ENCODE peak calls at places on chromosomes 3 and 15, in ten cellular contexts. I, G, C, X, F, J, T, L, O and Z are unnamed samples.

GRCh38 chr15:96330064-96330449 is 443 bp upstream of the NR2F2 start:
- DNase-seq in L (peak), C (no peak), X (peak), I (peak), G (no peak), J (peak), F (peak), O (peak), T (no peak), Z (no peak)

GRCh38 chr3:155032918-155033317 is 47.2 kb upstream of the MME start:
- DNase-seq in C (no peak), G (no peak), X (peak), O (no peak), F (peak), J (no peak), T (no peak), L (no peak), I (no peak), Z (peak)

GRCh38 chr3:71130516-71131384 is 452.8 kb downstream of the FOXP1 start:
- DNase-seq in O (peak), F (peak), X (peak), G (peak), T (peak), J (peak), I (peak), L (peak), C (peak), Z (peak)

GRCh38 chr15:44130778-44131177 is 64.3 kb downstream of the FRMD5 start:
- DNase-seq in O (no peak), F (peak), L (no peak), C (no peak), T (no peak), J (no peak), G (no peak), X (no peak), I (no peak), Z (no peak)

GRCh38 chr15:99447497-99448371 is 118.0 kb upstream of the MEF2A start:
- DNase-seq in J (peak), C (no peak), L (no peak), G (no peak), F (no peak), X (no peak), O (no peak), I (no peak), T (no peak), Z (no peak)

GRCh38 chr3:120526011-120526870 is 69.9 kb upstream of the NDUFB4 start:
- DNase-seq in J (no peak), C (no peak), O (no peak), I (no peak), X (no peak), L (no peak), T (no peak), G (no peak), F (no peak), Z (no peak)

GRCh38 chr3:133894334-133895207 is 1.1 kb downstream of the RAB6B start:
- DNase-seq in J (no peak), O (no peak), X (no peak), I (peak), G (no peak), T (no peak), C (peak), L (no peak), F (no peak), Z (no peak)

GRCh38 chr3:85801955-85802354 is 843.2 kb downstream of the CADM2 start:
- DNase-seq in L (peak), C (no peak), J (no peak), O (no peak), I (no peak), X (peak), F (no peak), G (peak), T (no peak), Z (no peak)

GRCh38 chr3:10556312-10556711 is 50.9 kb upstream of the ATP2B2 start:
- DNase-seq in X (peak), I (no peak), F (no peak), G (no peak), O (no peak), T (no peak), L (no peak), C (no peak), J (no peak), Z (no peak)

GRCh38 chr15:35777016-35777415 is 231.1 kb upstream of the DPH6 start:
- DNase-seq in C (no peak), G (no peak), O (no peak), F (no peak), L (no peak), X (no peak), T (no peak), I (no peak), J (no peak), Z (no peak)

GRCh38 chr15:94395626-94396025 is 164.3 kb downstream of the MCTP2 start:
- DNase-seq in L (no peak), G (no peak), F (peak), I (no peak), O (peak), C (no peak), J (no peak), X (no peak), T (no peak), Z (no peak)

GRCh38 chr15:100189849-100190248 is 151.9 kb downstream of the ADAMTS17 start:
- DNase-seq in T (no peak), I (no peak), L (no peak), F (no peak), O (no peak), J (peak), G (no peak), X (peak), C (no peak), Z (no peak)

GRCh38 chr15:39174332-39174731 is 406.5 kb upstream of the THBS1 start:
- DNase-seq in C (no peak), I (no peak), X (no peak), F (no peak), L (no peak), O (no peak), G (no peak), J (no peak), T (no peak), Z (no peak)

GRCh38 chr15:93028111-93028631 is 60.8 kb downstream of the RGMA start:
- DNase-seq in X (no peak), G (no peak), C (no peak), J (no peak), O (no peak), L (no peak), F (peak), I (no peak), T (no peak), Z (no peak)

GRCh38 chr3:76997733-76998132 is 42.2 kb upstream of the ROBO2 start:
- DNase-seq in O (no peak), T (no peak), G (no peak), C (no peak), L (no peak), F (peak), J (no peak), X (no peak), I (no peak), Z (no peak)

GRCh38 chr15:56754993-56755392 is 21.7 kb upstream of the ZNF280D start:
- DNase-seq in C (no peak), L (no peak), J (no peak), I (no peak), X (no peak), G (no peak), O (no peak), F (peak), T (no peak), Z (peak)

GRCh38 chr3:14879161-14879888 is 60.6 kb downstream of the FGD5 start:
- DNase-seq in L (peak), I (no peak), J (no peak), F (peak), T (no peak), X (peak), O (no peak), G (no peak), C (no peak), Z (no peak)

GRCh38 chr3:44954962-44955361 is 21.0 kb downstream of the ZDHHC3 start:
- DNase-seq in F (peak), C (no peak), I (no peak), G (peak), X (peak), T (no peak), J (no peak), L (no peak), O (no peak), Z (no peak)

GRCh38 chr3:97439373-97439772 is 325.2 kb upstream of the ARL6 start:
- DNase-seq in X (no peak), T (no peak), O (no peak), L (no peak), F (no peak), I (no peak), C (no peak), J (no peak), G (no peak), Z (no peak)

GRCh38 chr15:77402740-77403379 is 17.0 kb downstream of the PEAK1 start:
- DNase-seq in X (no peak), I (no peak), J (no peak), O (peak), G (no peak), C (no peak), F (peak), T (no peak), L (no peak), Z (no peak)

GRCh38 chr15:61228025-61228901 is 839 bp downstream of the RORA start:
- DNase-seq in T (no peak), L (peak), F (peak), X (no peak), G (no peak), J (no peak), I (peak), O (no peak), C (no peak), Z (no peak)

GRCh38 chr3:194772241-194773000 is 86.7 kb downstream of the FAM43A start:
- DNase-seq in G (no peak), T (no peak), O (no peak), J (no peak), C (no peak), X (no peak), F (no peak), I (no peak), L (no peak), Z (no peak)

GRCh38 chr3:170565495-170565894 is 20.4 kb downstream of the SLC7A14 start:
- DNase-seq in J (no peak), T (no peak), G (no peak), X (peak), L (no peak), F (no peak), O (peak), C (no peak), I (no peak), Z (no peak)

GRCh38 chr3:36904641-36905040 is 40.2 kb downstream of the TRANK1 start:
- DNase-seq in J (peak), F (peak), I (no peak), T (no peak), C (no peak), O (no peak), L (peak), X (peak), G (no peak), Z (no peak)

GRCh38 chr3:42061711-42062408 is 29.3 kb upstream of the TRAK1 start:
- DNase-seq in L (peak), O (peak), G (peak), T (no peak), J (peak), X (no peak), I (peak), C (peak), F (peak), Z (no peak)

GRCh38 chr3:3991598-3991997 is 192.4 kb downstream of the LRRN1 start:
- DNase-seq in L (no peak), O (no peak), G (no peak), X (no peak), T (no peak), I (no peak), F (no peak), J (no peak), C (no peak), Z (no peak)

GRCh38 chr15:46576611-46577010 is 941.8 kb downstream of the SQOR start:
- DNase-seq in O (no peak), L (no peak), J (peak), F (no peak), I (no peak), C (no peak), X (no peak), T (no peak), G (no peak), Z (no peak)

DNA sequence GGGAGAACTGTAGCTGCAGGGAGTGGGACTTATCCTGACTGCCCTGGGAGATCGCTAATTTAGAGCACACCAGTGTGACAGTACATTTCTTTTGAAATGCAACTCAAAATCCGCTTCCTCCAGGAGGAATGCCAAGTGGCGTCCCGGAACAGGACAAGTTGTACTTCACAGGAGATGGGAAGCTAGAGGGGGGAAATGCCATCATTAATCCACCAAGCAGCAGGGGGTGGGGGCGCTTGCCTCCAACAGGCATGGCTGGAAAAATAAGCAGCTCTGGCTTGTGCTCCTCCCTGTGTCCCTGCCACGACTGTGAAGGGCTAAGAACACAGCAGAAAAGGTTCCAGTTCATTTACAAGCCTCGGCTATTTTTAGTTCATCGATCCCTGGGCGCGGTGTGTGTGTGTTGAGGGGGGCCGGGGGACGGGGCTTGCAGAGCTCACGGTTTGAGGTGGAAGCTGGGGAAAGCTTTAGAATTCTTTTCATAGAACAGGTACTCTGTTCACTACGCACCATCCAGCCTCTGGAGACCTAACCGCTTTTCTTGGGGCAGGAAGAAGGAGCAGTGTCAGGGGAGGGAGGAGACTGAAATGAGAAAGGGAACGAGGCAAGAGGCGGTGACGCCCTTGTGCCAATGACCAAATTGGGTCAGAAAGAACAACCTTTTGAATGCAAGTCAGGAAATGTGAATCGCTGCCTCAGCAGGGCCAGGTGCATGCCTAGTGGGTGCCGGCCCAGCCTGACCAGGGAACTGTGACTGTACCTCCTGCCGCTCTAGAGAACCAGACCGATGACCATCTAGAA is 51.8 kb upstream of the DGKG start:
- DNase-seq in C (peak), T (no peak), L (peak), G (no peak), I (peak), J (no peak), F (peak), X (peak), O (no peak), Z (peak)
- H3K4me3 ChIP-seq in C (no peak), T (peak), L (peak), G (no peak), I (peak), J (peak), F (peak), X (peak), O (peak), Z (peak)

GRCh38 chr15:65069179-65069578 is 1.4 kb upstream of the RASL12 start:
- DNase-seq in J (peak), F (peak), X (no peak), C (peak), O (peak), T (no peak), I (peak), L (no peak), G (no peak), Z (no peak)

GRCh38 chr15:65067334-65067644 is 502 bp downstream of the RASL12 start:
- DNase-seq in G (no peak), L (no peak), T (no peak), O (no peak), X (no peak), F (no peak), I (no peak), J (no peak), C (no peak), Z (no peak)

GRCh38 chr15:65067645-65068416 is at the start of gene RASL12:
- DNase-seq in C (no peak), I (peak), G (no peak), T (no peak), J (peak), F (no peak), L (no peak), O (no peak), X (no peak), Z (no peak)

GRCh38 chr15:65069779-65070546 is 2.2 kb upstream of the RASL12 start:
- DNase-seq in T (no peak), J (peak), G (no peak), C (no peak), O (no peak), X (no peak), I (no peak), F (no peak), L (no peak), Z (no peak)

DNA sequence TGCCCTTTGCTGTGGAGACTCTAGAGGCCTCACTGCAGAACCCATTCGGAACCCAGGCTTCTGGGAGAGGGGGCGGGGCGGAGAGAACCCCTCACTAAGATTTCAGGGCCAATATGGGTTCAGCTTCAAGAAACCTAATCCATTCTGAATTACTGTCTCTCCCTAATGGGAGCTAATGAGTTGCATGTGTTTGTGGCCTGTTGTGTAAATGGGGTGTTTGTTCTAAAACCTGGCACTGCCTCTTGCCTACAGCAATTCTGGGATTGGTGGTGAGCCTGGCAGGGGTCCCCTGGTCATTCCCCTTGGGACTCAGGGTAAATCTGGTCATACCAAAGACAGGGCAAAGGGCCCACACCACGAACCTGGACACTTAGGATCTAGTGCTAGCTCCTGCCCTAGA is 645 bp upstream of the RASL12 start:
- DNase-seq in L (no peak), O (no peak), X (no peak), F (peak), I (peak), J (peak), C (no peak), G (no peak), T (no peak), Z (no peak)
- H3K4me3 ChIP-seq in L (no peak), O (no peak), X (no peak), F (no peak), I (peak), J (peak), C (no peak), G (no peak), T (peak), Z (no peak)

GRCh38 chr15:81002254-81003022 is 1.7 kb downstream of the TLNRD1 start:
- DNase-seq in J (peak), G (no peak), F (no peak), L (peak), I (peak), X (no peak), C (no peak), T (no peak), O (no peak), Z (no peak)

GRCh38 chr15:81000626-81001179 is at the start of gene TLNRD1:
- DNase-seq in T (peak), I (peak), F (peak), L (peak), C (peak), J (peak), X (peak), G (peak), O (peak), Z (peak)

GRCh38 chr15:81001180-81002003 is 669 bp downstream of the TLNRD1 start:
- DNase-seq in O (no peak), F (peak), L (peak), I (peak), G (peak), X (peak), T (no peak), J (peak), C (peak), Z (no peak)

GRCh38 chr15:81002004-81002253 is 1.2 kb downstream of the TLNRD1 start:
- DNase-seq in O (no peak), C (no peak), G (no peak), L (no peak), I (no peak), X (no peak), J (no peak), F (no peak), T (no peak), Z (no peak)

GRCh38 chr15:81003023-81003350 is 2.3 kb downstream of the TLNRD1 start:
- DNase-seq in C (no peak), J (no peak), T (no peak), F (no peak), L (no peak), O (no peak), I (no peak), X (no peak), G (no peak), Z (no peak)
- H3K4me3 ChIP-seq in C (peak), J (no peak), T (peak), F (peak), L (no peak), O (peak), I (peak), X (no peak), G (no peak), Z (no peak)

GRCh38 chr3:136749106-136749505 is 3.1 kb downstream of the STAG1 start:
- DNase-seq in F (no peak), I (no peak), J (no peak), X (peak), O (no peak), C (no peak), T (no peak), L (no peak), G (peak), Z (no peak)
- H3K4me3 ChIP-seq in F (no peak), I (no peak), J (no peak), X (peak), O (no peak), C (no peak), T (no peak), L (no peak), G (peak), Z (peak)

GRCh38 chr3:46065751-46066256 is 38.5 kb upstream of the XCR1 start:
- DNase-seq in X (peak), O (no peak), L (no peak), T (no peak), F (peak), G (no peak), I (no peak), C (no peak), J (no peak), Z (peak)

GRCh38 chr3:46061887-46062286 is 34.6 kb upstream of the XCR1 start:
- DNase-seq in G (no peak), X (no peak), L (no peak), J (no peak), C (peak), F (no peak), I (no peak), T (no peak), O (no peak), Z (no peak)

GRCh38 chr3:46065294-46065705 is 38.0 kb upstream of the XCR1 start:
- DNase-seq in G (no peak), T (no peak), X (peak), I (no peak), J (no peak), L (no peak), O (no peak), C (peak), F (no peak), Z (peak)

GRCh38 chr3:46061108-46061507 is 33.8 kb upstream of the XCR1 start:
- DNase-seq in T (no peak), I (no peak), J (no peak), O (no peak), L (no peak), F (no peak), C (no peak), X (no peak), G (no peak), Z (no peak)

DNA sequence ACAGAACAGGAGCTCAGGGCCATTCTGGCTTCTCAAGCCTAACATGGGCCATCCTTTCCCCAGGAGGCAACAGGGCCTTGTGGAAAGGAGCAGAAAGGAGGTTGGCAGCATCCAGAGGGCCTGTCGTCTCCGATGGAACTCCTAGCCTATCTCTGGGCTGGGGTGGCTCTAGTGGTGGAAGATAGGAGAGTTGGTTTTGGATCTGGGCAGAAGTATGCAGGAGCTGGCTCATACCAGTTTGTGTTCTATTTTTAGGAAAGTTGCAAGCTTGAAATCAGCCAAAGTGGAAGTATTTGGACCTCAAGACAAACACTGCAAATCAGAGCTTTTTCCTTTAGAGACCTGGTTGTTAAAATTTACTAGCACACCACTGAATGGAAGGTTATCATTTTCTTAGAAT is 35.4 kb upstream of the XCR1 start:
- DNase-seq in L (no peak), T (no peak), O (no peak), F (no peak), C (peak), I (no peak), G (no peak), X (no peak), J (no peak), Z (no peak)
- H3K4me3 ChIP-seq in L (no peak), T (no peak), O (no peak), F (no peak), C (no peak), I (no peak), G (no peak), X (no peak), J (no peak), Z (no peak)

GRCh38 chr3:123587399-123587798 is 2.5 kb upstream of the HACD2 start:
- DNase-seq in X (no peak), L (no peak), C (no peak), J (no peak), T (no peak), O (no peak), I (no peak), F (no peak), G (no peak), Z (no peak)
- H3K4me3 ChIP-seq in X (no peak), L (no peak), C (no peak), J (no peak), T (no peak), O (no peak), I (no peak), F (no peak), G (no peak), Z (peak)

GRCh38 chr3:53163459-53164387 is 2.7 kb downstream of the PRKCD start:
- DNase-seq in F (no peak), C (no peak), I (no peak), G (no peak), J (no peak), T (no peak), O (no peak), X (peak), L (no peak), Z (no peak)
- H3K4me3 ChIP-seq in F (no peak), C (no peak), I (peak), G (peak), J (no peak), T (peak), O (no peak), X (peak), L (no peak), Z (no peak)

GRCh38 chr15:85500060-85500708 is 119.8 kb downstream of the AKAP13 start:
- DNase-seq in O (no peak), T (no peak), X (no peak), L (no peak), C (no peak), J (no peak), F (no peak), I (no peak), G (no peak), Z (no peak)
- H3K4me3 ChIP-seq in O (no peak), T (no peak), X (no peak), L (no peak), C (no peak), J (no peak), F (no peak), I (no peak), G (no peak), Z (peak)